ENCODE peak calls at places on chromosomes 6 and 20, in four cellular contexts. Y, A, F and L are unnamed samples.

GRCh38 chr6:148595550-148595949 is 151.3 kb upstream of the UST start:
- DNase-seq in Y (no peak), A (no peak), F (no peak), L (no peak)

GRCh38 chr20:36112112-36112511 is 42.4 kb upstream of the EPB41L1 start:
- DNase-seq in Y (no peak), A (no peak), F (no peak), L (no peak)

GRCh38 chr6:72382602-72383529 is 239.0 kb upstream of the KCNQ5 start:
- DNase-seq in Y (no peak), A (no peak), F (no peak), L (no peak)

GRCh38 chr20:41738584-41739193 is 120.5 kb upstream of the CHD6 start:
- DNase-seq in Y (peak), A (peak), F (peak), L (peak)

GRCh38 chr6:4021862-4022715 is 56.8 kb downstream of the FAM217A start:
- DNase-seq in Y (no peak), A (peak), F (no peak), L (no peak)

GRCh38 chr6:27176096-27176495 is 71.4 kb upstream of the PRSS16 start:
- DNase-seq in Y (no peak), A (peak), F (no peak), L (no peak)

GRCh38 chr6:136334465-136334846 is 44.8 kb upstream of the BCLAF1 start:
- DNase-seq in Y (no peak), A (no peak), F (no peak), L (no peak)

GRCh38 chr6:165245716-165246115 is 63.7 kb downstream of the C6orf118 start:
- DNase-seq in Y (no peak), A (no peak), F (no peak), L (no peak)

GRCh38 chr6:79518850-79519249 is 18.4 kb downstream of the LCA5 start:
- DNase-seq in Y (no peak), A (no peak), F (no peak), L (no peak)

GRCh38 chr6:108621117-108621516 is 60.4 kb downstream of the FOXO3 start:
- DNase-seq in Y (peak), A (peak), F (no peak), L (no peak)

GRCh38 chr6:53922571-53922981 is 127.8 kb downstream of the LRRC1 start:
- DNase-seq in Y (no peak), A (no peak), F (no peak), L (no peak)

GRCh38 chr20:8190043-8190880 is 58.2 kb downstream of the PLCB1 start:
- DNase-seq in Y (no peak), A (no peak), F (no peak), L (no peak)

GRCh38 chr6:36692220-36692619 is 5.4 kb upstream of the RAB44 start:
- DNase-seq in Y (no peak), A (no peak), F (no peak), L (no peak)

GRCh38 chr6:150255840-150256239 is 113.0 kb upstream of the IYD start:
- DNase-seq in Y (no peak), A (no peak), F (no peak), L (no peak)

GRCh38 chr6:53410508-53411258 is 61.9 kb upstream of the ELOVL5 start:
- DNase-seq in Y (peak), A (peak), F (peak), L (no peak)

GRCh38 chr20:3732327-3733118 is at the start of gene HSPA12B:
- DNase-seq in Y (no peak), A (no peak), F (no peak), L (no peak)

GRCh38 chr20:19828233-19828632 is 70.2 kb downstream of the RIN2 start:
- DNase-seq in Y (peak), A (peak), F (no peak), L (no peak)

GRCh38 chr6:474454-475185 is 83.1 kb downstream of the IRF4 start:
- DNase-seq in Y (peak), A (peak), F (peak), L (no peak)

GRCh38 chr6:165961236-165961751 is 206.4 kb downstream of the TBXT start:
- DNase-seq in Y (no peak), A (peak), F (no peak), L (no peak)

GRCh38 chr20:8515810-8516435 is 383.9 kb downstream of the PLCB1 start:
- DNase-seq in Y (no peak), A (no peak), F (no peak), L (no peak)

GRCh38 chr20:63098195-63098810 is 91.5 kb upstream of the BHLHE23 start:
- DNase-seq in Y (no peak), A (no peak), F (no peak), L (no peak)

GRCh38 chr6:129251669-129252376 is 368.9 kb downstream of the LAMA2 start:
- DNase-seq in Y (peak), A (peak), F (peak), L (no peak)

GRCh38 chr6:37483917-37484785 is 15.5 kb downstream of the CCDC167 start:
- DNase-seq in Y (peak), A (peak), F (peak), L (peak)

GRCh38 chr6:7389162-7389450 is 436 bp downstream of the CAGE1 start:
- DNase-seq in Y (no peak), A (peak), F (no peak), L (no peak)

GRCh38 chr6:109428889-109429477 is 11.4 kb downstream of the PPIL6 start:
- DNase-seq in Y (no peak), A (peak), F (no peak), L (no peak)

GRCh38 chr6:33199687-33200233 is 705 bp downstream of the RXRB start:
- DNase-seq in Y (peak), A (peak), F (no peak), L (no peak)

GRCh38 chr6:40627316-40627715 is 40.2 kb upstream of the LRFN2 start:
- DNase-seq in Y (no peak), A (peak), F (no peak), L (no peak)

GRCh38 chr6:119308048-119308570 is 41.5 kb downstream of the MAN1A1 start:
- DNase-seq in Y (no peak), A (peak), F (no peak), L (no peak)

GRCh38 chr6:119493980-119494379 is 144.4 kb upstream of the MAN1A1 start:
- DNase-seq in Y (no peak), A (no peak), F (no peak), L (no peak)

GRCh38 chr6:43938178-43939101 is 168.4 kb downstream of the VEGFA start:
- DNase-seq in Y (no peak), A (no peak), F (no peak), L (peak)

GRCh38 chr20:53660078-53660909 is 66.7 kb upstream of the ZNF217 start:
- DNase-seq in Y (peak), A (peak), F (no peak), L (peak)

GRCh38 chr20:62356948-62357667 is 10.0 kb downstream of the LAMA5 start:
- DNase-seq in Y (no peak), A (peak), F (no peak), L (no peak)

GRCh38 chr20:50788045-50788867 is 6.6 kb upstream of the BCAS4 start:
- DNase-seq in Y (no peak), A (peak), F (no peak), L (no peak)

GRCh38 chr6:21046276-21046675 is 512.0 kb downstream of the CDKAL1 start:
- DNase-seq in Y (no peak), A (no peak), F (no peak), L (no peak)

GRCh38 chr6:144953552-144954240 is 668.6 kb downstream of the UTRN start:
- DNase-seq in Y (no peak), A (peak), F (no peak), L (no peak)

GRCh38 chr6:21158149-21158548 is 435.4 kb upstream of the SOX4 start:
- DNase-seq in Y (no peak), A (no peak), F (no peak), L (no peak)